ENCODE peak calls at places on chromosomes 2 and 18, in six cellular contexts. E, V, A, W, F and J are unnamed samples.

GRCh38 chr2:86593266-86593665 is 30.0 kb upstream of the CHMP3 start:
- DNase-seq in E (no peak), V (no peak), A (no peak), W (no peak), F (no peak), J (no peak)

GRCh38 chr2:111202266-111203040 is 81.7 kb downstream of the BCL2L11 start:
- DNase-seq in E (no peak), V (no peak), A (peak; percentile 23), W (no peak), F (no peak), J (no peak)

GRCh38 chr18:77668219-77668618 is 418.6 kb downstream of the GALR1 start:
- DNase-seq in E (no peak), V (no peak), A (no peak), W (no peak), F (no peak), J (no peak)

GRCh38 chr2:128444816-128445532 is 126.3 kb upstream of the HS6ST1 start:
- DNase-seq in E (peak; percentile 31), V (no peak), A (no peak), W (no peak), F (peak; percentile 15), J (no peak)

GRCh38 chr2:83650156-83650555 is 808.9 kb downstream of the SUCLG1 start:
- DNase-seq in E (no peak), V (no peak), A (no peak), W (no peak), F (no peak), J (no peak)

GRCh38 chr2:221943078-221943810 is 355.6 kb downstream of the PAX3 start:
- DNase-seq in E (peak; percentile 89), V (no peak), A (peak; percentile 81), W (no peak), F (peak; percentile 88), J (no peak)

GRCh38 chr2:85062565-85062964 is 70.6 kb upstream of the TCF7L1 start:
- DNase-seq in E (no peak), V (no peak), A (peak; percentile 56), W (no peak), F (no peak), J (no peak)

GRCh38 chr18:6557470-6558245 is 142.9 kb upstream of the L3MBTL4 start:
- DNase-seq in E (no peak), V (no peak), A (no peak), W (no peak), F (no peak), J (no peak)

GRCh38 chr18:29434650-29435049 is 1257.7 kb upstream of the CDH2 start:
- DNase-seq in E (no peak), V (no peak), A (no peak), W (no peak), F (no peak), J (no peak)

GRCh38 chr2:22194218-22194617 is 1070.5 kb downstream of the TDRD15 start:
- DNase-seq in E (no peak), V (no peak), A (no peak), W (no peak), F (no peak), J (no peak)

GRCh38 chr2:16208921-16209320 is 268.6 kb downstream of the MYCN start:
- DNase-seq in E (no peak), V (no peak), A (no peak), W (no peak), F (no peak), J (no peak)

GRCh38 chr2:237631029-237631785 is 3.8 kb downstream of the LRRFIP1 start:
- DNase-seq in E (no peak), V (no peak), A (no peak), W (no peak), F (no peak), J (no peak)

GRCh38 chr2:9768388-9768787 is 74.9 kb upstream of the TAF1B start:
- DNase-seq in E (peak; percentile 47), V (peak; percentile 66), A (no peak), W (no peak), F (peak; percentile 72), J (no peak)

GRCh38 chr18:36652503-36652902 is 176.3 kb downstream of the TPGS2 start:
- DNase-seq in E (no peak), V (no peak), A (no peak), W (no peak), F (no peak), J (no peak)

GRCh38 chr2:127398239-127398590 is 10.4 kb upstream of the MAP3K2 start:
- DNase-seq in E (peak; percentile 96), V (no peak), A (peak; percentile 89), W (peak; percentile 95), F (peak; percentile 97), J (peak; percentile 85)

GRCh38 chr2:54771166-54771565 is 47.7 kb downstream of the EML6 start:
- DNase-seq in E (no peak), V (no peak), A (peak; percentile 39), W (no peak), F (no peak), J (no peak)

GRCh38 chr18:42514522-42514921 is 559.5 kb downstream of the PIK3C3 start:
- DNase-seq in E (no peak), V (no peak), A (no peak), W (no peak), F (no peak), J (no peak)

DNA sequence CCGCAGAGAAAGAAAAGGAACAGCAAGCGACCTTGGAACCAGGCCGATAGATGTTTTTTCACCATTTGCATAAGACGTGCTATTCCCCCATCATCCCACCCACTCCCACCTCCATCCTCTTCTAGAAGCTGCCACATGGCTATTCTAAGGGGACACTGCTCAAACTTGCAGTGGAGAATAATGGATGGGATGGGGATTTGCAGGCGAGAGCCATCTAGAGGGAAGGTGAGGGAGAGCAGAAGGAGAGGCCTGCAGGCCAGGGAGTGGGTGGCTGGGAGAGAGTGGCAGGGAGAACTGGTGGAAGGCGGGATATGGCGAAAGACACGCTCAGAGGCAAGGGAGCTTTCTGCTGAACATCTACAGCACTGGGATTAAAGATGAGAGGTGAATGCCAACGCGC is 84.9 kb downstream of the MAPK4 start:
- DNase-seq in E (no peak), V (no peak), A (no peak), W (peak; percentile 11), F (no peak), J (no peak)
- TF ChIP-seq CTCF in E (no peak), V (no peak), A (no peak), W (peak; percentile 16), F (no peak), J (peak; percentile 17)

GRCh38 chr2:131153529-131153928 is 48.4 kb downstream of the PLEKHB2 start:
- DNase-seq in E (no peak), V (no peak), A (no peak), W (no peak), F (no peak), J (no peak)
- TF ChIP-seq CTCF in E (no peak), V (no peak), A (no peak), W (no peak), F (no peak), J (no peak)

GRCh38 chr2:10786240-10786982 is 26.2 kb downstream of the PDIA6 start:
- DNase-seq in E (no peak), V (no peak), A (no peak), W (no peak), F (no peak), J (no peak)

GRCh38 chr2:10785260-10785659 is 27.3 kb downstream of the PDIA6 start:
- DNase-seq in E (no peak), V (no peak), A (no peak), W (no peak), F (no peak), J (peak; percentile 40)

GRCh38 chr2:10784719-10785118 is 27.9 kb downstream of the PDIA6 start:
- DNase-seq in E (no peak), V (no peak), A (no peak), W (no peak), F (no peak), J (no peak)

GRCh38 chr2:10788855-10789254 is 23.7 kb downstream of the PDIA6 start:
- DNase-seq in E (no peak), V (no peak), A (no peak), W (no peak), F (no peak), J (no peak)

DNA sequence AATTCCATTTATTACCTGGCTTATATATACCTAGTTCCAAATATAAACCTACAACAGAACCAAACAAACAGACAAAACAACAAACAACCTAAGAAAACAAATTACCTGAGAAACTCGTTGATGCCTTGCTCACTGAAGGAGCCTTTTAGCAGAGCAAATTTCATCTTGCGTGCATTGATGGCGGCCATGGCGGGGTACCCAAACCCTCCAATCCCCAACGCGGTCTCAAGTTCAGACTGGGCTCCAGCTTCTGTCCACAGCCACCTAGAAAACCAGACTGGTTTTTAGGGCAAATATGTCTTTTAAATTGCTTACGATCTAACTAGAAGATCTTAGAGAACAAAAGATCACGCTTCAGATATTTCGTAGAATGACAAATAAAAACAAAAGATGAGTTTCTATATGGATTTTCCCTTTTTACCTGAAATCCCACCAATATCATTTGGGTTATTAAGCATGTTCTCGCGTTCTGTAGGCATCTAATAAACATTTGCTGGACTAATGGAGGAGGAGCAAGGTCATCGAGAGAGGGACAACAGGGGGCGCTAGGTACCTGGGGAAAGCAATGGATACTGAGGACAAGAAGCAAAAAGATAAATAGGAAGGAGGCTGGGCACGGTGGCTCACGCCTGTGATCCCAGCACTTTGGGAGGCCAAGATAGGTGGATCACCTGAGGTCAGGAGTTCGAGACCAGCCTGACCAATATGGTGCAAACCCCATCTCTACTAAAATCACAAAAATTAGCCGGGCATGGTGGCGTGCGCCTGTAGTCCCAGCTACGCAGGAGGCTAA is 25.2 kb downstream of the PDIA6 start:
- DNase-seq in E (no peak), V (peak; percentile 70), A (no peak), W (no peak), F (peak; percentile 45), J (no peak)
- TF ChIP-seq CTCF in E (no peak), V (no peak), A (peak; percentile 22), W (peak; percentile 35), F (no peak), J (peak; percentile 30)

GRCh38 chr2:170486730-170487129 is 228.4 kb upstream of the SP5 start:
- DNase-seq in E (no peak), V (no peak), A (no peak), W (no peak), F (no peak), J (no peak)
- TF ChIP-seq CTCF in E (peak; percentile 46), V (no peak), A (no peak), W (no peak), F (no peak), J (peak; percentile 58)